ENCODE peak calls at places on chromosomes 16 and 17, in seven cellular contexts. One of them, this sample, is unnamed.

GRCh38 chr17:5122586-5123342 is 6.9 kb downstream of the USP6 start:
- DNase-seq in effector memory CD4-positive, alpha-beta T cell: no peak
- DNase-seq in fibroblast of the conjunctiva: no peak
- DNase-seq in fibroblast of the aortic adventitia: no peak
- DNase-seq in HCT116: no peak
- DNase-seq in HFF-Myc: no peak
- DNase-seq in activated T-helper 9 cell treated with anti-CD3 and anti-CD28 coated beads, Interleukin-2, amount 50 U/mL, for 16 hours: no peak
- DNase-seq in this sample: no peak

GRCh38 chr16:11160676-11161115 is 95.3 kb downstream of the SOCS1 start:
- DNase-seq in effector memory CD4-positive, alpha-beta T cell: no peak
- DNase-seq in fibroblast of the conjunctiva: no peak
- DNase-seq in fibroblast of the aortic adventitia: no peak
- DNase-seq in HCT116: no peak
- DNase-seq in HFF-Myc: no peak
- DNase-seq in activated T-helper 9 cell treated with anti-CD3 and anti-CD28 coated beads, Interleukin-2, amount 50 U/mL, for 16 hours: no peak
- DNase-seq in this sample: no peak

GRCh38 chr17:4739122-4740024 is at the start of the genes CXCL16 and ZMYND15:
- DNase-seq in effector memory CD4-positive, alpha-beta T cell: peak
- DNase-seq in fibroblast of the conjunctiva: no peak
- DNase-seq in fibroblast of the aortic adventitia: peak
- DNase-seq in HCT116: no peak
- DNase-seq in HFF-Myc: no peak
- DNase-seq in activated T-helper 9 cell treated with anti-CD3 and anti-CD28 coated beads, Interleukin-2, amount 50 U/mL, for 16 hours: peak
- DNase-seq in this sample: peak

GRCh38 chr16:14307623-14308356 is 236.7 kb downstream of the MRTFB start:
- DNase-seq in effector memory CD4-positive, alpha-beta T cell: no peak
- DNase-seq in fibroblast of the conjunctiva: no peak
- DNase-seq in fibroblast of the aortic adventitia: peak
- DNase-seq in HCT116: no peak
- DNase-seq in HFF-Myc: no peak
- DNase-seq in activated T-helper 9 cell treated with anti-CD3 and anti-CD28 coated beads, Interleukin-2, amount 50 U/mL, for 16 hours: no peak
- DNase-seq in this sample: no peak

GRCh38 chr16:2529061-2529931 is 1.9 kb downstream of the CEMP1 start:
- DNase-seq in effector memory CD4-positive, alpha-beta T cell: no peak
- DNase-seq in fibroblast of the conjunctiva: no peak
- DNase-seq in fibroblast of the aortic adventitia: no peak
- DNase-seq in HCT116: no peak
- DNase-seq in HFF-Myc: no peak
- DNase-seq in activated T-helper 9 cell treated with anti-CD3 and anti-CD28 coated beads, Interleukin-2, amount 50 U/mL, for 16 hours: no peak
- DNase-seq in this sample: no peak

GRCh38 chr16:4330277-4330882 is 14.5 kb downstream of the GLIS2 start:
- DNase-seq in effector memory CD4-positive, alpha-beta T cell: peak
- DNase-seq in fibroblast of the conjunctiva: peak
- DNase-seq in fibroblast of the aortic adventitia: peak
- DNase-seq in HCT116: no peak
- DNase-seq in HFF-Myc: no peak
- DNase-seq in activated T-helper 9 cell treated with anti-CD3 and anti-CD28 coated beads, Interleukin-2, amount 50 U/mL, for 16 hours: peak
- DNase-seq in this sample: peak

GRCh38 chr17:40065041-40065770 is 2.4 kb downstream of the THRA start:
- DNase-seq in effector memory CD4-positive, alpha-beta T cell: no peak
- DNase-seq in fibroblast of the conjunctiva: no peak
- DNase-seq in fibroblast of the aortic adventitia: peak
- DNase-seq in HCT116: no peak
- DNase-seq in HFF-Myc: no peak
- DNase-seq in activated T-helper 9 cell treated with anti-CD3 and anti-CD28 coated beads, Interleukin-2, amount 50 U/mL, for 16 hours: no peak
- DNase-seq in this sample: no peak

GRCh38 chr16:3951861-3952332 is 71.4 kb upstream of the CREBBP start:
- DNase-seq in effector memory CD4-positive, alpha-beta T cell: no peak
- DNase-seq in fibroblast of the conjunctiva: peak
- DNase-seq in fibroblast of the aortic adventitia: peak
- DNase-seq in HCT116: no peak
- DNase-seq in HFF-Myc: no peak
- DNase-seq in activated T-helper 9 cell treated with anti-CD3 and anti-CD28 coated beads, Interleukin-2, amount 50 U/mL, for 16 hours: no peak
- DNase-seq in this sample: no peak

GRCh38 chr16:9800180-9800738 is 382.0 kb downstream of the GRIN2A start:
- DNase-seq in effector memory CD4-positive, alpha-beta T cell: no peak
- DNase-seq in fibroblast of the conjunctiva: no peak
- DNase-seq in fibroblast of the aortic adventitia: no peak
- DNase-seq in HCT116: no peak
- DNase-seq in HFF-Myc: no peak
- DNase-seq in activated T-helper 9 cell treated with anti-CD3 and anti-CD28 coated beads, Interleukin-2, amount 50 U/mL, for 16 hours: no peak
- DNase-seq in this sample: no peak

GRCh38 chr17:42682400-42683384 is at the start of gene CNTNAP1:
- DNase-seq in effector memory CD4-positive, alpha-beta T cell: peak
- DNase-seq in fibroblast of the conjunctiva: peak
- DNase-seq in fibroblast of the aortic adventitia: peak
- DNase-seq in HCT116: no peak
- DNase-seq in HFF-Myc: no peak
- DNase-seq in activated T-helper 9 cell treated with anti-CD3 and anti-CD28 coated beads, Interleukin-2, amount 50 U/mL, for 16 hours: no peak
- DNase-seq in this sample: peak

GRCh38 chr16:19304670-19305240 is 19.2 kb downstream of the CLEC19A start:
- DNase-seq in effector memory CD4-positive, alpha-beta T cell: no peak
- DNase-seq in fibroblast of the conjunctiva: no peak
- DNase-seq in fibroblast of the aortic adventitia: no peak
- DNase-seq in HCT116: no peak
- DNase-seq in HFF-Myc: no peak
- DNase-seq in activated T-helper 9 cell treated with anti-CD3 and anti-CD28 coated beads, Interleukin-2, amount 50 U/mL, for 16 hours: no peak
- DNase-seq in this sample: no peak

GRCh38 chr17:79993390-79994221 is 42.1 kb downstream of the TBC1D16 start:
- DNase-seq in effector memory CD4-positive, alpha-beta T cell: no peak
- DNase-seq in fibroblast of the conjunctiva: peak
- DNase-seq in fibroblast of the aortic adventitia: peak
- DNase-seq in HCT116: no peak
- DNase-seq in HFF-Myc: no peak
- DNase-seq in activated T-helper 9 cell treated with anti-CD3 and anti-CD28 coated beads, Interleukin-2, amount 50 U/mL, for 16 hours: peak
- DNase-seq in this sample: no peak

GRCh38 chr17:64085650-64086005 is 44.3 kb downstream of the ERN1 start:
- DNase-seq in effector memory CD4-positive, alpha-beta T cell: no peak
- DNase-seq in fibroblast of the conjunctiva: no peak
- DNase-seq in fibroblast of the aortic adventitia: no peak
- DNase-seq in HCT116: no peak
- DNase-seq in HFF-Myc: no peak
- DNase-seq in activated T-helper 9 cell treated with anti-CD3 and anti-CD28 coated beads, Interleukin-2, amount 50 U/mL, for 16 hours: no peak
- DNase-seq in this sample: no peak

GRCh38 chr17:81794509-81794908 is 9.4 kb upstream of the GCGR start:
- DNase-seq in effector memory CD4-positive, alpha-beta T cell: no peak
- DNase-seq in fibroblast of the conjunctiva: no peak
- DNase-seq in fibroblast of the aortic adventitia: peak
- DNase-seq in HCT116: no peak
- DNase-seq in HFF-Myc: no peak
- DNase-seq in activated T-helper 9 cell treated with anti-CD3 and anti-CD28 coated beads, Interleukin-2, amount 50 U/mL, for 16 hours: no peak
- DNase-seq in this sample: no peak

GRCh38 chr17:18948476-18949006 is 3.4 kb upstream of the SLC5A10 start:
- DNase-seq in effector memory CD4-positive, alpha-beta T cell: no peak
- DNase-seq in fibroblast of the conjunctiva: no peak
- DNase-seq in fibroblast of the aortic adventitia: no peak
- DNase-seq in HCT116: no peak
- DNase-seq in HFF-Myc: no peak
- DNase-seq in activated T-helper 9 cell treated with anti-CD3 and anti-CD28 coated beads, Interleukin-2, amount 50 U/mL, for 16 hours: no peak
- DNase-seq in this sample: no peak

GRCh38 chr17:65438708-65439294 is 122.6 kb downstream of the AXIN2 start:
- DNase-seq in effector memory CD4-positive, alpha-beta T cell: no peak
- DNase-seq in fibroblast of the conjunctiva: no peak
- DNase-seq in fibroblast of the aortic adventitia: no peak
- DNase-seq in HCT116: no peak
- DNase-seq in HFF-Myc: peak
- DNase-seq in activated T-helper 9 cell treated with anti-CD3 and anti-CD28 coated beads, Interleukin-2, amount 50 U/mL, for 16 hours: no peak
- DNase-seq in this sample: no peak

GRCh38 chr17:66200685-66201092 is 8.8 kb upstream of the CEP112 start:
- DNase-seq in effector memory CD4-positive, alpha-beta T cell: peak
- DNase-seq in fibroblast of the conjunctiva: peak
- DNase-seq in fibroblast of the aortic adventitia: peak
- DNase-seq in HCT116: peak
- DNase-seq in HFF-Myc: peak
- DNase-seq in activated T-helper 9 cell treated with anti-CD3 and anti-CD28 coated beads, Interleukin-2, amount 50 U/mL, for 16 hours: no peak
- DNase-seq in this sample: peak

GRCh38 chr16:66007717-66008116 is 358.8 kb upstream of the CDH5 start:
- DNase-seq in effector memory CD4-positive, alpha-beta T cell: no peak
- DNase-seq in fibroblast of the conjunctiva: peak
- DNase-seq in fibroblast of the aortic adventitia: peak
- DNase-seq in HCT116: no peak
- DNase-seq in HFF-Myc: no peak
- DNase-seq in activated T-helper 9 cell treated with anti-CD3 and anti-CD28 coated beads, Interleukin-2, amount 50 U/mL, for 16 hours: no peak
- DNase-seq in this sample: no peak